ENCODE peak calls at places on chromosomes 3 and 15, in four cellular contexts. N, I, S and B are unnamed samples.

GRCh38 chr3:149368850-149369497 is 8.5 kb downstream of the TM4SF1 start:
- DNase-seq in N (no peak), I (peak; percentile 96), S (no peak), B (no peak)

GRCh38 chr3:115814778-115815380 is 191.6 kb downstream of the GAP43 start:
- DNase-seq in N (no peak), I (peak; percentile 70), S (peak; percentile 46), B (peak; percentile 68)

GRCh38 chr3:16516695-16517481 is 3.4 kb upstream of the RFTN1 start:
- DNase-seq in N (no peak), I (peak; percentile 33), S (no peak), B (peak; percentile 38)

GRCh38 chr3:94121161-94121560 is 58.3 kb downstream of the NSUN3 start:
- DNase-seq in N (no peak), I (no peak), S (no peak), B (no peak)

GRCh38 chr3:157126365-157126764 is 33.6 kb downstream of the CCNL1 start:
- DNase-seq in N (no peak), I (no peak), S (no peak), B (no peak)

GRCh38 chr3:63309780-63310179 is 31.7 kb downstream of the SYNPR start:
- DNase-seq in N (no peak), I (no peak), S (no peak), B (no peak)

GRCh38 chr3:128275316-128276150 is 122.3 kb downstream of the EEFSEC start:
- DNase-seq in N (no peak), I (no peak), S (no peak), B (no peak)

GRCh38 chr15:58999694-59000093 is 12.2 kb downstream of the RNF111 start:
- DNase-seq in N (no peak), I (no peak), S (no peak), B (no peak)

GRCh38 chr3:57992430-57993213 is 15.6 kb upstream of the FLNB start:
- DNase-seq in N (no peak), I (peak; percentile 96), S (no peak), B (no peak)

GRCh38 chr3:69772152-69772867 is 33.0 kb downstream of the MITF start:
- DNase-seq in N (no peak), I (no peak), S (no peak), B (no peak)

GRCh38 chr15:90038639-90039095 is 37.5 kb downstream of the ZNF710 start:
- DNase-seq in N (no peak), I (peak; percentile 95), S (no peak), B (no peak)

GRCh38 chr3:129239992-129240391 is 9.4 kb upstream of the COPG1 start:
- DNase-seq in N (no peak), I (no peak), S (no peak), B (no peak)

GRCh38 chr15:63915888-63916731 is 82.4 kb upstream of the HERC1 start:
- DNase-seq in N (no peak), I (no peak), S (no peak), B (peak; percentile 59)

GRCh38 chr3:69088033-69088432 is 3.3 kb downstream of the ARL6IP5 start:
- DNase-seq in N (no peak), I (no peak), S (no peak), B (peak; percentile 19)

DNA sequence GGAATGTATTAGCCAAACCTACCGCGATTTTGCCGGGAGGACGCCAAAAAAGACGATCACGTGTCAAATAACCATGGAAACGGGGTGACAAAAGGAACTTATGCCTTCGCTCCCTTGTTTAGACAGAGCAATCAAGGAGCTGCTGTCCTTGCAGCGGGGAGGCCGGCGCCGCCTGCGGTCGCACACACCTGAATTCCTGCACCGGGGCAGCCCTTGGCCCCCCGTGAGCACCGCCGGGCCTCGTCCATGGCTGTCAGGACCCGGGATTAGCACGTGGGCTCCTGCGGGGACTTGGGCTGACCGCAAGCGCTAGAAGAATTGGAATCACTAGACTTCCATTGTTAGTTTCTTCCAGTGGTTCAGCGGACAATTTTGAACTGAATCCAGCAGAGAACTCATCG is 193.1 kb downstream of the SHQ1 start:
- DNase-seq in N (no peak), I (no peak), S (no peak), B (no peak)
- H3K4me3 ChIP-seq in N (no peak overlapping the region), I (no peak overlapping the region), S (no peak overlapping the region), B (no peak overlapping the region)

DNA sequence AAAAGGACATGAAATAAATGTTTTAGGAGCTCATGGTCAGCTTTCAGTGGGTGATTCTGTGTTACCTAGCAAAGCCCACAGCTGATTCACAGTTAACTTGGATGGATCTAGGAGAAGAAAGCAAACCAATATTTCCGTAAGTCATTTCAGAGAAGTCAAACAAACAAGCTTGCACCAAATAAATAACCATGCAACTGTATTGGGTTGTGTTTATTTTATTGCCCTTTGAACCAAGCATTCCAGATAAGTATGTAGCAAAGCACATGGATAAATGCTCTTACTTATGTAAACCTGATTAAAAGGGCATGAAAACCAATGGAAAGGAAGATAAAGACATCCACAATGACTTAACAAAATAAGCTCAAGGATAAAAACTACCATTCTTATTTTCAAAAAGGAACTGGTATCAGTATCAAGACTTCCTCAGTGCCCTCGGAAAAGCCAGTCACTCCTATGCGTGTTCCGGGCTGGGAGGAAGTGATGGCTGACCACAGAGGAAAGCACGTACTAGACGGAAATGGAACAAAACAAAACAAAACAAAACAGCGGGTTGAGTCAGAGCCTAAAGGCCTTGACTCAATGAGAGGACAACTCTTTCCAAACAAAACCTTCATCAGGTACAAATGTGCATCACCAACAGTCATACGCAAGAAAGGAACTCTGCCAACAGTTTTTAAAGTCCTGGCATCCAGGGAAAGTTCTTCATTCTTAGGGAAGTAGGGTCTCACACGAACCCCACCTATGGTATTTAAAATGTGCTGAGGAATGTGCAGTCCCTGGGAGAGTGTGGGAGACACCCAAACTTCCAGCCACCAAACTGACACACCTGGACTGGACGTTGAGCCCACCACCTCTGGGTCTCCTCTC is 103.3 kb downstream of the SNRK start:
- DNase-seq in N (peak; percentile 19), I (peak; percentile 30), S (peak; percentile 45), B (no peak)
- TF ChIP-seq ESRRA in N (no peak), I (no peak), S (no peak), B (no peak)

GRCh38 chr3:122857019-122857418 is 62.1 kb downstream of the SLC49A4 start:
- DNase-seq in N (no peak), I (no peak), S (no peak), B (no peak)

GRCh38 chr3:122859021-122859805 is 64.3 kb downstream of the SLC49A4 start:
- DNase-seq in N (no peak), I (no peak), S (no peak), B (no peak)

DNA sequence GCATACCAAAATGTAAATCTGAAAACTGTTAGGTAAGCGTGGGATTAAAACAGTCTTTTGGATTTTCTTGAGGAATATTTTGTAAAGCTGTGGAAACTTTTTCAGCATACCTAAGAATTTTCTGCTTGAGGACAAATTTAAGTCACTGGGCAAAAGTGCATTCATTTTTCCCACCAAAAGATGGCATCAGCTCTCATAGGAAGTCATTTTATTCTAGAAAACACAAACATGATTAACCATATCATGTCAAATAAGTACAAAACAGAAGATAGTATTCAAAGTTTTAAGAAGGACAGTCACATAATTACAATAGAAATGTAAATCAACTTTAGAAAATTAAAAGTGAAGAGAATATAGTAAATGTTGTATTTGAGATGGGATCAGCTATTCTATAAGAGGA is 63.5 kb downstream of the SLC49A4 start:
- DNase-seq in N (no peak), I (peak; percentile 12), S (no peak), B (peak; percentile 40)
- TF ChIP-seq CTCF in N (no peak), I (peak; percentile 48), S (no peak), B (peak; percentile 58)

GRCh38 chr15:51681303-51681963 is at the start of gene SCG3:
- DNase-seq in N (no peak), I (peak; percentile 47), S (peak; percentile 81), B (peak; percentile 74)
- H3K4me3 ChIP-seq in N (no peak within 1 kb of the TSS), I (no peak within 1 kb of the TSS), S (peak within 1 kb of the TSS; percentile 49), B (peak within 1 kb of the TSS; percentile 23)

DNA sequence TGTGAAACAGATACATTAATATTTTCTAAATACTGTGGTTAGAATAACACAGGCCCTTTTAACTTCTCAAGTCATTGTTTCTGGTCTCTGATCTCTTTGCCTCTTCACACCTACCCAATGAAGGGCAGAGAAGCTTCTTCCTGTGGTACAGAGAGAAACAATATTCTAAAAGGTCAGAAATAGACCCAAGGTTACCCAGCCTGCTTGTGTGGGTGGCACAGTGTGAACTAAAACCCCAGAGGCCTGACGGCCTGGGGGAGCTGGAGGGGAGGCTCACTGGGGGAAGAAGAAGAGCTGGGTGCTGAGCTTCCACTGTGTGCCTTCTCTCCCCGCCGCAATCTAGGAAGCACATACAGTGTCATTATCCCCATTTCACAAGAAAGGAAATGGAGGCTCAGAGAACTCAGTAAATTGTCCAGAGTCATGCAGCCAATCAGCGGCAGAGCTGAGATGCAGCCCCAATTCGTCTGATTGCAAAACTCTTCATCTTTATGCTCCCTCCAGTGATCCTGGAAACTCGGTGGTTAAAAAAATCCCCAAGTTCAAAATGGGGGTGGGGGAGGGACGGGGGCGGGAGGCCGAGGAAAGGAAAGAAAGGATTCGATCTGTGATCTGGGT is 64.1 kb upstream of the HEG1 start:
- DNase-seq in N (peak; percentile 87), I (no peak), S (no peak), B (no peak)
- TF ChIP-seq ESRRA in N (peak; percentile 71), I (no peak), S (no peak), B (no peak)

GRCh38 chr3:9250236-9250635 is 790 bp upstream of the SRGAP3 start:
- DNase-seq in N (no peak), I (no peak), S (no peak), B (no peak)

GRCh38 chr3:9253327-9253726 is 3.9 kb upstream of the SRGAP3 start:
- DNase-seq in N (no peak), I (no peak), S (no peak), B (no peak)

GRCh38 chr3:9248232-9249191 is 934 bp downstream of the SRGAP3 start:
- DNase-seq in N (no peak), I (no peak), S (no peak), B (no peak)

GRCh38 chr3:9249273-9250192 is at the start of gene SRGAP3:
- DNase-seq in N (peak; percentile 73), I (peak; percentile 91), S (peak; percentile 81), B (peak; percentile 86)

GRCh38 chr3:9251055-9251786 is 1.8 kb upstream of the SRGAP3 start:
- DNase-seq in N (no peak), I (no peak), S (no peak), B (no peak)
- TF ChIP-seq CTCF in N (no peak), I (no peak), S (no peak), B (no peak)